ENCODE peak calls at places on chromosomes 3 and 15, in nine cellular contexts. B, E, H, V, T, I, J, R and W are unnamed samples.

GRCh38 chr3:194259982-194260856 is 90.9 kb downstream of the CPN2 start:
- DNase-seq in E (no peak), V (no peak), B (no peak), I (peak; percentile 90), T (peak; percentile 70), H (no peak), R (no peak), J (no peak), W (no peak)

GRCh38 chr3:169699536-169700050 is 36.1 kb upstream of the MECOM start:
- DNase-seq in B (no peak), V (no peak), R (peak; percentile 72), I (peak; percentile 75), H (no peak), J (peak; percentile 84), E (no peak), T (peak; percentile 64), W (no peak)

GRCh38 chr3:172089250-172089649 is 49.9 kb downstream of the FNDC3B start:
- DNase-seq in J (no peak), E (no peak), T (peak; percentile 67), B (peak; percentile 70), I (peak; percentile 82), V (no peak), H (no peak), R (no peak), W (no peak)

GRCh38 chr15:67089218-67090193 is 24.1 kb downstream of the SMAD3 start:
- DNase-seq in B (no peak), J (no peak), I (peak; percentile 84), E (no peak), R (no peak), H (peak; percentile 71), T (peak; percentile 66), V (no peak), W (no peak)

GRCh38 chr3:127065561-127066270 is 82.8 kb downstream of the PLXNA1 start:
- DNase-seq in V (no peak), I (peak; percentile 69), B (peak; percentile 84), R (no peak), H (no peak), T (no peak), E (no peak), J (no peak), W (no peak)

GRCh38 chr3:177596248-177596821 is 399.1 kb upstream of the TBL1XR1 start:
- DNase-seq in I (peak; percentile 49), B (no peak), E (no peak), J (no peak), T (peak; percentile 59), R (no peak), H (peak; percentile 57), V (no peak), W (no peak)

GRCh38 chr3:73999501-73999900 is 374.8 kb upstream of the PDZRN3 start:
- DNase-seq in T (no peak), J (no peak), V (no peak), E (no peak), H (no peak), R (no peak), I (peak; percentile 5), B (no peak), W (no peak)

GRCh38 chr15:99158626-99159412 is 53.9 kb downstream of the SYNM start:
- DNase-seq in T (no peak), B (no peak), J (no peak), H (no peak), V (no peak), E (no peak), R (no peak), I (peak; percentile 6), W (no peak)

GRCh38 chr15:92050220-92050898 is 196.9 kb downstream of the SLCO3A1 start:
- DNase-seq in J (no peak), B (no peak), V (no peak), T (no peak), R (no peak), H (no peak), I (no peak), E (no peak), W (no peak)

GRCh38 chr15:92049290-92050008 is 195.9 kb downstream of the SLCO3A1 start:
- DNase-seq in T (no peak), H (no peak), I (no peak), J (no peak), B (no peak), V (no peak), R (no peak), E (no peak), W (no peak)

GRCh38 chr15:92051726-92052125 is 198.2 kb downstream of the SLCO3A1 start:
- DNase-seq in H (no peak), E (no peak), R (no peak), J (no peak), T (no peak), B (no peak), I (no peak), V (no peak), W (no peak)

GRCh38 chr15:92056875-92057274 is 203.4 kb downstream of the SLCO3A1 start:
- DNase-seq in J (no peak), R (no peak), I (no peak), T (no peak), V (no peak), H (no peak), B (no peak), E (no peak), W (no peak)

DNA sequence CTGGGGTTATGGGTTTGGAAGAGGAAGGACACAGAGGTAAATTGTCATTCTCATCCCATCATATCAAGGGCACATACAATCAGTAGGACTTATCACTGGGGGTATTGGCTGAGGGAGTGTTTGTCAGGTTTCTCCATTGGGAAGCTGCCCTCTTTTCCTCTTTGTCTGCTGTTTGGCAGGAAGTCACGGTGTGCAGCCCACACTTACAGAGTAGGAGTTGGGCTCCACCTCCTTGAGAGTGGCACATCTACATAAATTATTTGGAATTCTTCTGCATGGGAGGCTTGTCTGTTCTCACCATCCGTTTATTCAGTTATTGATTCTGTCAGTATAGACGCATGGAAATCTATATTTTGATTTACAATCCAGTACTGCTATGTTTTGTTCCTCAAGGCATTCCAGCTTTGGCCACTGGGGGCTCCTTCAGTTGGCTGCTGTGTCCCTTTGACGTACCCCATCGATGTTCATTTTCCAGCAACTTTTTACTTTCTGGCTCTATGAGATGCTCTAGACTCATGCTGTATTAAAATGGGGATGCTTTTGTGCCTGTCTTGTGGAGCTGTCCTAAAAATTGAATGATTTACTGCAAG is 200.3 kb downstream of the SLCO3A1 start:
- DNase-seq in H (no peak), R (no peak), I (no peak), J (no peak), B (no peak), V (no peak), T (no peak), E (no peak), W (no peak)
- TF ChIP-seq CTCF in H (peak; percentile 53), R (no peak), I (peak; percentile 40), J (no peak), B (peak; percentile 31), V (no peak), T (peak; percentile 48), E (peak; percentile 60), W (peak; percentile 14)

GRCh38 chr15:52307847-52308246 is 12.2 kb upstream of the MYO5C start:
- DNase-seq in V (no peak), H (no peak), B (no peak), J (no peak), R (no peak), E (no peak), T (no peak), I (no peak), W (no peak)

GRCh38 chr15:52309154-52309548 is 13.5 kb upstream of the MYO5C start:
- DNase-seq in R (no peak), E (no peak), B (no peak), I (peak; percentile 11), T (no peak), V (no peak), H (no peak), J (no peak), W (no peak)

GRCh38 chr15:52303093-52303772 is 7.6 kb upstream of the MYO5C start:
- DNase-seq in V (no peak), J (no peak), B (no peak), T (no peak), R (no peak), E (no peak), H (no peak), I (no peak), W (no peak)

GRCh38 chr15:52308446-52309153 is 13.0 kb upstream of the MYO5C start:
- DNase-seq in J (no peak), I (no peak), B (no peak), V (peak; percentile 46), R (no peak), H (no peak), T (no peak), E (no peak), W (no peak)

DNA sequence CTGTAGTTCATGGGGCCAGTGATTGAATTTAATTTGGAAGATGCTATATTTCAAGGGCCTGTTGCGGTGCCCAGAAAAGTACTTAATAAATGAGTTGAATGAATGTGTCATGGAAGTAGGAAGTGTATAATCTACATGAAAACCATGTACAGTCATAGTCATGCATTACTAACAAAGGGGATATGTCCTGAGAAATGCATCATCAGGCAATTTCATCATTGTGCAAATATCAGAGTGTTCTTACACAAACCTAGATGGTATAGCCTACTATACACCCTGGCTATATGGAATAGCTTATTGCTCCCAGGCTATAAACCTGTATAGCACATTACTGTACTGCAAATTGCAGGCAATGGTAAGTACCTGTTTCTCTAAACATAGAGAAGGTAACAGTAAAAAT is 10.7 kb upstream of the MYO5C start:
- DNase-seq in B (peak; percentile 24), J (no peak), I (peak; percentile 86), R (no peak), V (no peak), H (no peak), E (no peak), T (peak; percentile 90), W (no peak)
- TF ChIP-seq CTCF in B (no peak), J (no peak), I (no peak), R (no peak), V (no peak), H (no peak), E (no peak), T (no peak), W (no peak)

GRCh38 chr3:99645277-99646106 is 7.1 kb downstream of the COL8A1 start:
- DNase-seq in J (peak; percentile 25), T (peak; percentile 86), B (peak; percentile 86), R (no peak), V (no peak), H (peak; percentile 15), I (peak; percentile 88), E (no peak), W (no peak)
- TF ChIP-seq CTCF in J (peak; percentile 7), T (peak; percentile 74), B (peak; percentile 69), R (peak; percentile 52), V (peak; percentile 30), H (peak; percentile 76), I (peak; percentile 75), E (peak; percentile 67), W (peak; percentile 50)

GRCh38 chr3:163362154-163362553 is 1716.1 kb downstream of the SI start:
- DNase-seq in R (no peak), V (no peak), E (no peak), T (no peak), I (no peak), H (no peak), B (no peak), J (no peak), W (no peak)

GRCh38 chr3:163368168-163368567 is 1710.1 kb downstream of the SI start:
- DNase-seq in V (no peak), B (no peak), T (peak; percentile 16), R (no peak), E (no peak), H (no peak), I (peak; percentile 0), J (no peak), W (no peak)

DNA sequence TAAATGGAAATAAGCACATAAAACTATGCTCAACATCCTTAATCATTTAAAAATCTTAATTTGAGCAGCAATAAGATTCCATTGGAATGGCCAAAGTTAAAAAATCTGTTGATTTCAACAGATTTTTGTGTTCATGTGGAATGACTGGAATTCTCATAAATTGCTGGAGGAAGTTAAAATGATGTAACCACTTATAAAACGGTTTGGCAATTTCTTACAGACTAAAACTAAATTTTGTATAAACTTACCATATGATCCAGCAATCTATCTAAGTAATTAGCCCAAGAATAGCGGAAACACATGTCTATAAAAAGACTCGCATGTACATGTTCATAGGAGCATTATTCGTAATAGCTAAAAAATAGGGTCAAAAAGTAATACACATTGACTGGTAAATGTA is 1713.6 kb downstream of the SI start:
- DNase-seq in H (no peak), I (no peak), E (no peak), T (no peak), B (no peak), R (no peak), V (no peak), J (no peak), W (no peak)
- TF ChIP-seq CTCF in H (no peak), I (no peak), E (no peak), T (no peak), B (no peak), R (no peak), V (no peak), J (no peak), W (no peak)